ENCODE peak calls at places on chromosomes 12 and 14, in eight cellular contexts. O is Caco-2, M is suprapubic skin, Q is colonic mucosa, E is GM13977, K is dorsolateral prefrontal cortex, J is foreskin fibroblast, W is mammary epithelial cell. H is an unnamed sample.

GRCh38 chr12:90621927-90622326 is 333.0 kb downstream of the CCER1 start:
- DNase-seq in K (no peak), W (peak), J (peak), Q (no peak), M (no peak), O (no peak), E (no peak), H (no peak)

GRCh38 chr12:1318327-1319031 is 275.9 kb downstream of the FBXL14 start:
- DNase-seq in K (no peak), O (no peak), Q (peak), E (no peak), J (peak), M (no peak), W (peak), H (no peak)

GRCh38 chr12:109670647-109671046 is 43.0 kb upstream of the FAM222A start:
- DNase-seq in M (no peak), E (no peak), J (no peak), O (no peak), Q (no peak), W (no peak), K (no peak), H (no peak)

GRCh38 chr12:3091650-3092207 is 14.6 kb downstream of the TSPAN9 start:
- DNase-seq in Q (no peak), O (no peak), M (no peak), J (no peak), E (no peak), W (no peak), K (no peak), H (no peak)

GRCh38 chr14:42556551-42556950 is 949.9 kb downstream of the LRFN5 start:
- DNase-seq in O (no peak), W (no peak), Q (no peak), M (no peak), K (no peak), E (no peak), J (no peak), H (no peak)

GRCh38 chr14:92122351-92122677 is 545 bp downstream of the CPSF2 start:
- DNase-seq in M (no peak), E (peak), W (no peak), O (peak), K (no peak), J (no peak), Q (peak), H (no peak)

GRCh38 chr14:104851896-104852663 is 13.0 kb upstream of the CEP170B start:
- DNase-seq in K (no peak), M (no peak), J (no peak), Q (no peak), W (no peak), E (no peak), O (no peak), H (no peak)

GRCh38 chr14:48575772-48576171 is 900.4 kb upstream of the MDGA2 start:
- DNase-seq in O (no peak), J (no peak), W (no peak), E (no peak), M (no peak), K (no peak), Q (no peak), H (no peak)

GRCh38 chr12:49803693-49804450 is 24.3 kb downstream of the NCKAP5L start:
- DNase-seq in Q (no peak), O (no peak), E (no peak), K (no peak), J (no peak), M (no peak), W (no peak), H (no peak)

GRCh38 chr12:30251546-30251945 is 444.1 kb downstream of the IPO8 start:
- DNase-seq in K (no peak), E (no peak), J (no peak), Q (no peak), W (no peak), O (no peak), M (no peak), H (no peak)

GRCh38 chr12:39240573-39240972 is 202.3 kb downstream of the KIF21A start:
- DNase-seq in E (no peak), M (no peak), J (no peak), K (no peak), W (no peak), O (no peak), Q (no peak), H (no peak)

GRCh38 chr12:103645202-103645601 is 58.1 kb downstream of the STAB2 start:
- DNase-seq in M (no peak), Q (no peak), K (no peak), W (no peak), E (no peak), J (peak), O (no peak), H (no peak)

GRCh38 chr14:53041067-53041466 is 90.2 kb upstream of the FERMT2 start:
- DNase-seq in W (no peak), E (no peak), M (no peak), J (no peak), Q (no peak), O (no peak), K (no peak), H (no peak)

GRCh38 chr12:46473634-46474201 is 101.1 kb upstream of the SLC38A2 start:
- DNase-seq in W (peak), O (peak), M (no peak), J (peak), K (no peak), E (peak), Q (peak), H (no peak)

GRCh38 chr12:39426636-39427245 is 16.2 kb downstream of the KIF21A start:
- DNase-seq in Q (no peak), W (peak), O (no peak), E (no peak), J (peak), K (no peak), M (no peak), H (no peak)

DNA sequence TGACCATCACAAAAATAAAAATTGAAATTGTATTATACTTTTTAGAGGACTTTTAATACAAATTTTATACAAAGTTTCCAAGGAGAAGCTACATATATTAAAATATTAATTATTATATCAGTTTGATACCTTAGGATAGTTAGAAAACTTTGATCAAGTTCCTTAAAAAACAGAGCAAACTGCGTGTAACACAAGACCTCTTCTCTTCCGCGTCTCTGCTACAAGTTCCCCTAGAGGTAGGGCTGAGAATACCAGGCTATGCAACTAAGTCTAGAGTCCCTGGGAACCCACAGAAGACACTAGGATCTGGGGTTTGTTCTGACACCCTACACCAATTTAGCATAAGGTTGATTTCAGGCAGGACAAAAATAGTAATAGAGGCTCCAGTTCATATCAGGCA is 319.0 kb downstream of the FOXG1 start:
- DNase-seq in E (no peak), M (no peak), Q (no peak), J (no peak), O (no peak), W (no peak), K (no peak), H (no peak)
- TF ChIP-seq CTCF in E (no peak), M (no peak), Q (no peak), J (peak), O (peak), W (no peak), K (no peak), H (peak)

DNA sequence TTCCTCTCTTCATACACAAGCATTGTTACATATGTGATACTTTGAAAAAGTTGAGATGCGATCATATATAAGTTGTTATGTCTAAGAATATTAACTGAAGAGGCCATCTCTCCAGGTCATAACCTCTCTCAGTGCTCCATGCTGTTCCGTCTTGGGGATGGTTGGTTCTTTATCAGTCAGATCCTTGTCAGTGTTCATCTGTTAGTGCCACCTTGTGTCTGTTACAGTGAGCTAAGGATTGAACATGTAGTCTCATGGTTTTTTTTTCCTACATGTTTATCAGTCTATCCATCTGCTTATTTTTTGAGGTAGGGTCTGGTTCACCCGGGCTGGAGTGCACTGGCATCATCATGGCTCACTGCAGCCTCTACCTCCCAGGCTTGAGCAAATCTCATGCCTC is 30.5 kb downstream of the EP400 start:
- DNase-seq in Q (no peak), J (no peak), K (no peak), O (no peak), M (no peak), W (no peak), E (no peak), H (no peak)
- TF ChIP-seq CTCF in Q (no peak), J (peak), K (no peak), O (no peak), M (no peak), W (peak), E (no peak), H (no peak)

GRCh38 chr12:65941388-65941787 is 117.1 kb downstream of the HMGA2 start:
- DNase-seq in W (peak), M (no peak), K (no peak), Q (no peak), J (peak), E (no peak), O (no peak), H (no peak)

GRCh38 chr12:65945457-65945856 is 121.2 kb downstream of the HMGA2 start:
- DNase-seq in K (no peak), W (no peak), Q (no peak), M (no peak), E (no peak), J (no peak), O (no peak), H (no peak)

GRCh38 chr12:65944637-65945036 is 120.4 kb downstream of the HMGA2 start:
- DNase-seq in W (no peak), J (no peak), E (no peak), O (no peak), Q (no peak), K (no peak), M (no peak), H (no peak)

GRCh38 chr12:65940744-65941143 is 116.5 kb downstream of the HMGA2 start:
- DNase-seq in K (no peak), E (no peak), Q (no peak), O (no peak), W (no peak), J (no peak), M (no peak), H (no peak)

DNA sequence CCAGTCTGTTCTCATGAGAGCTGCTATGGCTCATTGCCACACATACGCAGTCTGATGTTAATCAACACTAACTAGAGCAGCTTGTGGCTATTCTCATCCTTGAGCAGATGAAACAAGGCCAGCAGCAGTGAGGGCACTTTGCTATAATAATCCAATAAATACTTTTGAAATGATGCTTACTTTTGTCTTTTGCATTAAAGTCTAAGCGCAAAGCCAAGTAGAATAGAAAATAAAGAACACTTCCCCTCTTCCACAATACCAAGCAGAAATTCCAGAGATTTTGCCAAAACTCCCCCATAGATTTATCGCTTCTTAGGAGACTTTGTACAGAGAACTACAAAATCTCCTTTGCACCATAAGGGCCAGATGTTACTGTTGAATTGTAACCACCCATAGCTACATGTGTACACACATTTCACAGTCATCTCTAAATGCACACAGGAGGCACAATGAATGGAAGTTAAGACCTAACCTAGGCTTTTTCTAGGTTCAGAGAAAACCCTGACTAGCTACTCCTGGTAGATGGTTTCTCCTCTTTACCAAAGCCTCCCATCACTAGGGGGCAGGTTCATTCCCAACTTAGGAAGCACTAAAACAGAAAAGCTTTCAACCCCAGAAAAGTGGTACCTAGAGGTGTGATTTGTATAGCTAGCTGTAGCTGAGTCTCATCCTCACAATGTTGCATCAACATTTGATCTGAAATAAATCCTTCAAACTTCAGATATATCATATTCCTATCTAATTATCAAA is 119.3 kb downstream of the HMGA2 start:
- DNase-seq in W (no peak), M (no peak), E (no peak), O (no peak), K (no peak), Q (no peak), J (no peak), H (no peak)
- TF ChIP-seq CTCF in W (peak), M (no peak), E (no peak), O (no peak), K (no peak), Q (no peak), J (peak), H (no peak)

DNA sequence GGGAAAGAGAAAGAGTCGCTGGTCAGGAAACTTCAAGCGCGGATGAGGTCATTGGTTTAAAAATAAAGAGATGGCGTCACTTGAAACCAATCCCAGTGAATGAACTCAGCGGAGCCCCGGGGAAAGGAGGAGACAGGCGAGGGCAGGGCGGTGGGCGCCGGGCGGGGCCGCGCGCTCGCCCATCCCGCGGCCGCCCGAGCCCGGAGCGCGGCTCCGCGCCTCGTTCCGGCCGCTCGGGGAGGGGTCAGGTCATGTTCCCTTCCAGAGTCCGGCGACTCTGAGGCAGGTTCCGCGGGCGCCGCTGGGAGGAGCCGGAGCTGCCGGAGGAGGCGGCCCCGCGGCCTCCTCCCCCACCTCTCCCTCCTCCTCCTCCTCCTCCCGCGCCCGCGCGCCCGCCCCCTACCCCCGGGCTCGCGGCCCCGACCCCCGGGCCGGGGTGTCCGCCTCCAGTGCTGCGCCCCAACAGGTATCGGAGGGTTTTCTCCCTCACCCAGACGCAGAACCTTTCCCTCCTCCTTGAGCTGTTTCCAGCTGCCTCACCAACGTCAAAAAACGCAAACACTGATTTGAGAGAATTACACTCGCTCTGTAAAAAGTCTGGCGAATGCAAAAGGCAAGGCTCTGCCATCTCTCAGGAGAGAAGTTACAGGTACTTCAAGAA is at the start of gene DUSP16:
- DNase-seq in Q (peak), E (peak), K (peak), W (peak), M (peak), O (peak), J (peak), H (peak)
- TF ChIP-seq CTCF in Q (no peak), E (peak), K (peak), W (peak), M (peak), O (peak), J (no peak), H (peak)

DNA sequence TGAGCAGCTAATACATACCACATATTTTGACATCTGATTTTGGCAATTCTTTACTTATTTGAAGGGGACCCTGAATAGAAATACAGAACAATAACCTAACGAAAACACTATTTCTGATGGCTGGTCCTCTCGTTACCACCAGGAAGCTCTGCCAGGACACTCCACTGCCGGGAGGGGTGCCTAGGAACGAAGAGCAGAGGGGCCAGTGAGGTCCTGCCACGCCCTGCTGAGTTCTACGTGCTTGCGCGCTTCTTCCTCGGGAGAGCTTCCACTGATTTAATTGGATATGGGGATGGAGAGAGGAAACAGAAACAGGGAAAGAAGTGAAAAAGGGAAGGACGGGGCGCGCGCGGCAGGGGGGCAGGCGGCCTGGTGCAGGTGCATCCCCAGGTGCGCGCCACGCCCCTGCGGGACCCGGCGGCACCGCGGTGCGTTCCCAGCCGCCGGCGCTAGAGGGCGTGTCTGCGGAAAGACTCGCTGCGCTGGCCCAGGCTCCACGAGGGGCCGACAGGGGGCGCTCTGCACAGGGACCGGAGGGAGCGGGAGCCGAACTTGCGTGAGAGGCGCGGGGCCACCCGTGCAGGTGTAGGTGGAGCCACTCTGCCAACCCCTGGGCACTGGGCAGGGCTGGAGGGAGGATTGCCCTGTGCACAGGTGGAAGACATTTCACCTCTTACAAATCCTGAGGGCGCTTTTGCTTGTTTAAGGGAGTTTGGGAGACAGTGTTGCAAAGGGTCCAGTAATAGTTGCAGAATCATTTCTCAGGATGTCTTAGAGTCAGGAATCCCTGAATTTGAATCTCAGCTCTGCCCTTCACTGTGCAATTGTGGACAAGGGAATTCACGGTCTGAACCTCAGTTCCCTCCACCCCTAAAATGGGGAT is 986.3 kb upstream of the TMEM132C start:
- DNase-seq in W (peak), E (peak), M (no peak), K (peak), O (no peak), J (no peak), Q (peak), H (peak)
- TF ChIP-seq CTCF in W (peak), E (peak), M (peak), K (peak), O (peak), J (peak), Q (peak), H (peak)

DNA sequence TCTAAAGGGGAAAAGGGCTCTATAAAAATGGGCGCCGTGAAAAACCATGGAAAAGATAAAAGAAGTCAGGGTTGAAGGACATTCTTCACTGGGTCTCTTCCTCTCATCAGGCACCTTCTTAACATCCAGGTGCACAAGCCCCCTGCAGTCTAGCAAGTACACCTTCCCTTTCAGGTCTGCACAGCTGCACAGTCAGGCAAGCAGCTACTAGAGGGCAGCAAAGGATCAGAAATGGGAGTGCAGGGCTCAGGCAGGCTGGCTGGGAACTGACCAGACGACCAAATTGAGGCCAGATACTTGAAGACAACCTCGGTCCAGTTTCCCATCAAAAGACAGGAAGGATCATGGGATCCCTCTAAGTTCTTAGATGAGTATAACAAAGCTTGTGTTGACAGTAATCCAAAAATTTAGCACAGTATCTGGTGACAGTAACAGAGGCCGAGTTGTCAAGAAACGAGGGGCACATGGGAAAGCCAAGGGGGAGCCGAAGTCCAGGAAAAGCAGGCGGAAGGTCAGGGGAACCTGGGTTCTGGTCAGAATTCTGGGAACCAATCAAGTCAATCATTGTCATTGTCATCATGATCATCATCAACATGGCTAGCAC is 10.1 kb upstream of the GRIP1 start:
- DNase-seq in K (no peak), E (peak), M (no peak), Q (peak), W (peak), O (peak), J (no peak), H (no peak)
- TF ChIP-seq CTCF in K (peak), E (peak), M (no peak), Q (no peak), W (peak), O (peak), J (peak), H (peak)

GRCh38 chr14:82999802-83000201 is 1466.1 kb upstream of the SEL1L start:
- DNase-seq in Q (no peak), O (no peak), E (no peak), K (no peak), W (no peak), M (no peak), J (no peak), H (no peak)
- TF ChIP-seq CTCF in Q (no peak), O (no peak), E (peak), K (no peak), W (peak), M (no peak), J (peak), H (peak)